ENCODE peak calls at places on chromosome 14, in four cellular contexts. One of them, this sample, is unnamed.

GRCh38 chr14:100282766-100283419 is 23.4 kb downstream of the SLC25A29 start:
- DNase-seq in body of pancreas: no peak
- DNase-seq in right lobe of liver: no peak
- DNase-seq in PC-3: no peak
- DNase-seq in this sample: no peak

GRCh38 chr14:76644875-76645518 is 116.3 kb upstream of the VASH1 start:
- DNase-seq in body of pancreas: peak; percentile 39
- DNase-seq in right lobe of liver: no peak
- DNase-seq in PC-3: peak; percentile 50
- DNase-seq in this sample: no peak

GRCh38 chr14:85577542-85578140 is 47.7 kb downstream of the FLRT2 start:
- DNase-seq in body of pancreas: no peak
- DNase-seq in right lobe of liver: no peak
- DNase-seq in PC-3: no peak
- DNase-seq in this sample: no peak

GRCh38 chr14:72621387-72622065 is 272.4 kb downstream of the DPF3 start:
- DNase-seq in body of pancreas: no peak
- DNase-seq in right lobe of liver: no peak
- DNase-seq in PC-3: no peak
- DNase-seq in this sample: no peak

GRCh38 chr14:39219075-39219499 is 14.6 kb upstream of the MIA2 start:
- DNase-seq in body of pancreas: no peak
- DNase-seq in right lobe of liver: no peak
- DNase-seq in PC-3: peak; percentile 92
- DNase-seq in this sample: no peak

GRCh38 chr14:50501642-50502041 is 30.7 kb downstream of the MAP4K5 start:
- DNase-seq in body of pancreas: no peak
- DNase-seq in right lobe of liver: no peak
- DNase-seq in PC-3: peak; percentile 89
- DNase-seq in this sample: no peak

GRCh38 chr14:67167420-67168109 is 21.7 kb upstream of the GARIN2 start:
- DNase-seq in body of pancreas: no peak
- DNase-seq in right lobe of liver: no peak
- DNase-seq in PC-3: peak; percentile 72
- DNase-seq in this sample: no peak

GRCh38 chr14:36217732-36218131 is 41.2 kb upstream of the PTCSC3 start:
- DNase-seq in body of pancreas: no peak
- DNase-seq in right lobe of liver: no peak
- DNase-seq in PC-3: peak; percentile 82
- DNase-seq in this sample: peak; percentile 55

GRCh38 chr14:68282479-68283377 is 463.1 kb downstream of the RAD51B start:
- DNase-seq in body of pancreas: no peak
- DNase-seq in right lobe of liver: no peak
- DNase-seq in PC-3: no peak
- DNase-seq in this sample: no peak

GRCh38 chr14:64715628-64716412 is 11.6 kb downstream of the PLEKHG3 start:
- DNase-seq in body of pancreas: peak; percentile 69
- DNase-seq in right lobe of liver: no peak
- DNase-seq in PC-3: no peak
- DNase-seq in this sample: no peak

GRCh38 chr14:89422952-89423345 is 5.9 kb upstream of the FOXN3 start:
- DNase-seq in body of pancreas: no peak
- DNase-seq in right lobe of liver: no peak
- DNase-seq in PC-3: no peak
- DNase-seq in this sample: no peak

GRCh38 chr14:61523751-61524150 is 171.6 kb upstream of the HIF1A start:
- DNase-seq in body of pancreas: no peak
- DNase-seq in right lobe of liver: no peak
- DNase-seq in PC-3: no peak
- DNase-seq in this sample: no peak
- H3K4me1 ChIP-seq in body of pancreas: peaks cover 74% of the 10 kb centered on the region
- H3K4me1 ChIP-seq in right lobe of liver: peaks cover 37% of the 10 kb centered on the region
- H3K4me1 ChIP-seq in PC-3: peaks cover 62% of the 10 kb centered on the region
- H3K4me1 ChIP-seq in this sample: peaks cover 56% of the 10 kb centered on the region

DNA sequence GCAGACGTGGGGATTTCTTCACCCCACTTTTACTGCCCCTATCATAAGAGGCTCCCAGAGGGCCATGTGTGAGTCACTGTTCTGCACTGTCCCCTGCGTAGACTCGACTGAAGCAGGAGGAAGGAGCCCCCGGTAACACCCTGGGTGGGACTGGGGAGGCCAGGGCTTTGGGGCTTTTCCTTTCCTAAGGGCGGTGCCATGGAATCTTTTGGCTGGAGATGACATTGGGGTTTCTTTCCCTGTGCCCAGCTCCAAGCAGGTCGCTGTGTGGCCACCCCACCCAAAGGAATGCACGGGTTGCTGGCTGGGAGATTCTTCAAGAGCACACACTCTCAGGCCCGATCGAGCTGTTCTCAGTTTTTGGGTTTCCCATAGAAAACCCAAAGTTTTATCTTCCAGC is 62.3 kb upstream of the RIN3 start:
- DNase-seq in body of pancreas: no peak
- DNase-seq in right lobe of liver: no peak
- DNase-seq in PC-3: no peak
- DNase-seq in this sample: no peak
- H3K27ac ChIP-seq in body of pancreas: no peak overlapping the region
- H3K27ac ChIP-seq in right lobe of liver: no peak overlapping the region
- H3K27ac ChIP-seq in PC-3: no peak overlapping the region
- H3K27ac ChIP-seq in this sample: peak overlapping the region; percentile 67

GRCh38 chr14:52917732-52918131 is 33.1 kb downstream of the FERMT2 start:
- DNase-seq in body of pancreas: no peak
- DNase-seq in right lobe of liver: peak; percentile 63
- DNase-seq in PC-3: peak; percentile 57
- DNase-seq in this sample: no peak

GRCh38 chr14:52910597-52910996 is 40.3 kb downstream of the FERMT2 start:
- DNase-seq in body of pancreas: no peak
- DNase-seq in right lobe of liver: no peak
- DNase-seq in PC-3: no peak
- DNase-seq in this sample: no peak

GRCh38 chr14:52914295-52914694 is 36.6 kb downstream of the FERMT2 start:
- DNase-seq in body of pancreas: no peak
- DNase-seq in right lobe of liver: no peak
- DNase-seq in PC-3: no peak
- DNase-seq in this sample: no peak

GRCh38 chr14:52911904-52912303 is 38.9 kb downstream of the FERMT2 start:
- DNase-seq in body of pancreas: no peak
- DNase-seq in right lobe of liver: no peak
- DNase-seq in PC-3: no peak
- DNase-seq in this sample: no peak

GRCh38 chr14:52913271-52913670 is 37.6 kb downstream of the FERMT2 start:
- DNase-seq in body of pancreas: no peak
- DNase-seq in right lobe of liver: no peak
- DNase-seq in PC-3: no peak
- DNase-seq in this sample: no peak
- H3K4me1 ChIP-seq in body of pancreas: no peaks in the 10 kb centered on the region
- H3K4me1 ChIP-seq in right lobe of liver: peaks cover 31% of the 10 kb centered on the region
- H3K4me1 ChIP-seq in PC-3: peaks cover 24% of the 10 kb centered on the region
- H3K4me1 ChIP-seq in this sample: peaks cover 11% of the 10 kb centered on the region

DNA sequence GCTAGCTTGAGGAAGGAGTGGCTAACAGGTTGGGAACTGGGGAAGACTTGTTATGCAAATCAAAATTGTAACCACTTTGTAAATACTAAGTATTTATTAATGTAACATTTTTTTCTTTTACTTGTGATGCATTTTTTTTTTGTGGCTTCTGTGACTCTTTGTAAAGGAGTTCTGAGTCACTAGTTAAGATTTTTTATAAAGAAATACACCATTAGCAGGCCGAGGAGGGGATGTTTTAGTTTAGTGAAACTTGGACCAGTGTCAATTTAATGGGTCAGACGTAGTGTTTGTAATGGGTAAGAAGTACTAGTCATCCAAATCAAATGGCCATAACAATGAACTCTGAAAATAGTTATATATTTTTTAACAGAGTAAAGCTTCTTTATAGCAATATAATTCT is 43.1 kb downstream of the AKAP6 start:
- DNase-seq in body of pancreas: no peak
- DNase-seq in right lobe of liver: no peak
- DNase-seq in PC-3: peak; percentile 93
- DNase-seq in this sample: no peak
- H3K27ac ChIP-seq in body of pancreas: no peak overlapping the region
- H3K27ac ChIP-seq in right lobe of liver: no peak overlapping the region
- H3K27ac ChIP-seq in PC-3: peak overlapping the region; percentile 81
- H3K27ac ChIP-seq in this sample: no peak overlapping the region

DNA sequence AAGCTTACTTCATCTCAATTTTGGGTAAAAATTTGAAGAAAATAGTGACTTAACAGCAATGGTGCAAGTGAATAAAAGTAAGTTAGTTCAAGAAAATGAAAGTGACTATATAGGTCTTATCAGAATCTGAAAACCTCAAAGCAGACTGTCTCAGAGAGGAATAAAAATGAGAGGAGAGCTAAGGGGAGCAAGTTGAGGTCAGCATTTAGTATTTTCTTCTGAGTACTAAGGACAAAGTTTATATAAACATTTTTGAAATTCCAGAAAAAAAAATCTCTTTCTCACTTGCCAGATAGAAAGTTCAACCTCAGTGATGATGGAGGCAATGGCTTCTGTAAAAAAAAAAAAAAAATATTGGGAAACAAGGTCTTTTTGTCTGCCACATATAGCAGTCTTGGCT is 414.1 kb downstream of the NPAS3 start:
- DNase-seq in body of pancreas: no peak
- DNase-seq in right lobe of liver: no peak
- DNase-seq in PC-3: no peak
- DNase-seq in this sample: no peak
- H3K4me1 ChIP-seq in body of pancreas: no peaks in the 10 kb centered on the region
- H3K4me1 ChIP-seq in right lobe of liver: no peaks in the 10 kb centered on the region
- H3K4me1 ChIP-seq in PC-3: no peaks in the 10 kb centered on the region
- H3K4me1 ChIP-seq in this sample: no peaks in the 10 kb centered on the region

GRCh38 chr14:61113561-61113960 is 132.5 kb downstream of the SLC38A6 start:
- DNase-seq in body of pancreas: no peak
- DNase-seq in right lobe of liver: no peak
- DNase-seq in PC-3: no peak
- DNase-seq in this sample: no peak

GRCh38 chr14:61110683-61111082 is 129.6 kb downstream of the SLC38A6 start:
- DNase-seq in body of pancreas: no peak
- DNase-seq in right lobe of liver: no peak
- DNase-seq in PC-3: no peak
- DNase-seq in this sample: no peak

GRCh38 chr14:61109288-61109687 is 128.2 kb downstream of the SLC38A6 start:
- DNase-seq in body of pancreas: no peak
- DNase-seq in right lobe of liver: no peak
- DNase-seq in PC-3: no peak
- DNase-seq in this sample: no peak

GRCh38 chr14:61112506-61112905 is 131.5 kb downstream of the SLC38A6 start:
- DNase-seq in body of pancreas: no peak
- DNase-seq in right lobe of liver: no peak
- DNase-seq in PC-3: no peak
- DNase-seq in this sample: no peak

GRCh38 chr14:61111145-61112130 is 130.4 kb downstream of the SLC38A6 start:
- DNase-seq in body of pancreas: no peak
- DNase-seq in right lobe of liver: no peak
- DNase-seq in PC-3: no peak
- DNase-seq in this sample: no peak
- H3K27ac ChIP-seq in body of pancreas: no peak overlapping the region
- H3K27ac ChIP-seq in right lobe of liver: no peak overlapping the region
- H3K27ac ChIP-seq in PC-3: no peak overlapping the region
- H3K27ac ChIP-seq in this sample: no peak overlapping the region

DNA sequence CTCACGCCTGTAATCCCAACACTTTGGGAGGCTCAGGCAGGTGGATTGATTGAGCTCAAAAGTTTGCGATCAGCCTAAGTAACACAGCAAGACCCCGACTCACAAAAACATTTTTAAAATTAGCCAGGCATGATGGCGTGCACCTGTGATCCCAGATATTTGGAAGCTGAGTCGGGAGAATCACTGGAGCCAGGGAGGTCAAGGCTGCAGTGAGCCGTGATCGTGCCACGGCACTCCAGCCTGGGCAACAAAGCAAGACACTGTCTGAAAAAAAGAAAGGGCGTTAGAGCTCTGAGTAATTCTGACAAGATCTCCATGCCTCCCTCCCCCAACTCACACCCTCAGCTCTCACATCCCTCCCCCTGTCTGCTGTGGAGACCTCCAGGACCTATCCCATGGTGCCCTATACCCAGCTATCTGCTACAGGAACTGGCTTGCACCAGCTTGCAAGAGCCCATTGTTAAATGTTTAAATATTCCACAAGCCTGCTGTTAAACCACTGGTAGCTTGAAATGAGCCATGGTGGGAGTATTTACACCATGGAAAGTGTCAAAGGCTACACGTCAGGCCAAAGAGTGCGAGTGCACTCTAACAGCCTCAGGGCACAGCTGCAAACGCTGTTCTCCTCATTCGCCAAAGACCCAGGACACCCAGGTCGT is 35.1 kb upstream of the PPP2R5C start:
- DNase-seq in body of pancreas: no peak
- DNase-seq in right lobe of liver: no peak
- DNase-seq in PC-3: no peak
- DNase-seq in this sample: no peak
- H3K4me1 ChIP-seq in body of pancreas: peaks cover 11% of the 10 kb centered on the region
- H3K4me1 ChIP-seq in right lobe of liver: no peaks in the 10 kb centered on the region
- H3K4me1 ChIP-seq in PC-3: peaks cover 27% of the 10 kb centered on the region
- H3K4me1 ChIP-seq in this sample: peaks cover 23% of the 10 kb centered on the region

GRCh38 chr14:78424311-78424710 is 254.1 kb downstream of the NRXN3 start:
- DNase-seq in body of pancreas: no peak
- DNase-seq in right lobe of liver: no peak
- DNase-seq in PC-3: no peak
- DNase-seq in this sample: no peak

GRCh38 chr14:78425332-78425731 is 255.2 kb downstream of the NRXN3 start:
- DNase-seq in body of pancreas: no peak
- DNase-seq in right lobe of liver: no peak
- DNase-seq in PC-3: no peak
- DNase-seq in this sample: peak; percentile 55

GRCh38 chr14:78425782-78426181 is 255.6 kb downstream of the NRXN3 start:
- DNase-seq in body of pancreas: no peak
- DNase-seq in right lobe of liver: no peak
- DNase-seq in PC-3: no peak
- DNase-seq in this sample: peak; percentile 53
- H3K27ac ChIP-seq in body of pancreas: no peak overlapping the region
- H3K27ac ChIP-seq in right lobe of liver: no peak overlapping the region
- H3K27ac ChIP-seq in PC-3: no peak overlapping the region
- H3K27ac ChIP-seq in this sample: peak overlapping the region; percentile 21